ENCODE peak calls at places on chromosomes 11 and 22, in four cellular contexts. One of them, this sample, is unnamed.

GRCh38 chr11:62171261-62171723 is 18.7 kb upstream of the SCGB1D1 start:
- DNase-seq in body of pancreas: peak; percentile 79
- DNase-seq in activated T-helper 1 cell treated with anti-CD3 and anti-CD28 coated beads, Interleukin-2, amount 50 U/mL, for 16 hours: peak; percentile 17
- DNase-seq in activated T-helper 9 cell treated with anti-CD3 and anti-CD28 coated beads, Interleukin-2, amount 50 U/mL, for 16 hours: peak; percentile 32
- DNase-seq in this sample: peak; percentile 80

GRCh38 chr11:11605821-11606450 is 15.9 kb downstream of the GALNT18 start:
- DNase-seq in body of pancreas: no peak
- DNase-seq in activated T-helper 1 cell treated with anti-CD3 and anti-CD28 coated beads, Interleukin-2, amount 50 U/mL, for 16 hours: no peak
- DNase-seq in activated T-helper 9 cell treated with anti-CD3 and anti-CD28 coated beads, Interleukin-2, amount 50 U/mL, for 16 hours: no peak
- DNase-seq in this sample: no peak

GRCh38 chr11:116072133-116072532 is 567.9 kb upstream of the CADM1 start:
- DNase-seq in activated T-helper 9 cell treated with anti-CD3 and anti-CD28 coated beads, Interleukin-2, amount 50 U/mL, for 16 hours: no peak
- DNase-seq in activated T-helper 1 cell treated with anti-CD3 and anti-CD28 coated beads, Interleukin-2, amount 50 U/mL, for 16 hours: no peak
- DNase-seq in body of pancreas: no peak
- DNase-seq in this sample: no peak

GRCh38 chr11:96342971-96343711 is at the start of gene MAML2:
- DNase-seq in activated T-helper 9 cell treated with anti-CD3 and anti-CD28 coated beads, Interleukin-2, amount 50 U/mL, for 16 hours: peak; percentile 86
- DNase-seq in body of pancreas: peak; percentile 89
- DNase-seq in activated T-helper 1 cell treated with anti-CD3 and anti-CD28 coated beads, Interleukin-2, amount 50 U/mL, for 16 hours: peak; percentile 83
- DNase-seq in this sample: peak; percentile 92

GRCh38 chr22:36912694-36913430 is 566 bp upstream of the CSF2RB start:
- DNase-seq in body of pancreas: no peak
- DNase-seq in activated T-helper 1 cell treated with anti-CD3 and anti-CD28 coated beads, Interleukin-2, amount 50 U/mL, for 16 hours: no peak
- DNase-seq in activated T-helper 9 cell treated with anti-CD3 and anti-CD28 coated beads, Interleukin-2, amount 50 U/mL, for 16 hours: no peak
- DNase-seq in this sample: no peak

GRCh38 chr11:15830730-15831443 is 525.5 kb downstream of the SOX6 start:
- DNase-seq in body of pancreas: no peak
- DNase-seq in activated T-helper 1 cell treated with anti-CD3 and anti-CD28 coated beads, Interleukin-2, amount 50 U/mL, for 16 hours: no peak
- DNase-seq in activated T-helper 9 cell treated with anti-CD3 and anti-CD28 coated beads, Interleukin-2, amount 50 U/mL, for 16 hours: no peak
- DNase-seq in this sample: no peak

GRCh38 chr11:45459501-45459900 is 173.4 kb upstream of the SYT13 start:
- DNase-seq in activated T-helper 1 cell treated with anti-CD3 and anti-CD28 coated beads, Interleukin-2, amount 50 U/mL, for 16 hours: no peak
- DNase-seq in activated T-helper 9 cell treated with anti-CD3 and anti-CD28 coated beads, Interleukin-2, amount 50 U/mL, for 16 hours: no peak
- DNase-seq in body of pancreas: no peak
- DNase-seq in this sample: no peak

GRCh38 chr22:38298312-38299000 is 18.8 kb downstream of the CSNK1E start:
- DNase-seq in activated T-helper 1 cell treated with anti-CD3 and anti-CD28 coated beads, Interleukin-2, amount 50 U/mL, for 16 hours: peak; percentile 21
- DNase-seq in body of pancreas: no peak
- DNase-seq in activated T-helper 9 cell treated with anti-CD3 and anti-CD28 coated beads, Interleukin-2, amount 50 U/mL, for 16 hours: no peak
- DNase-seq in this sample: no peak